ENCODE peak calls at places on chromosome 1, in ten cellular contexts. Q is tibial nerve, W is sigmoid colon, J is suprapubic skin, N is stomach, G is K562, V is transverse colon, Y is A549, C is H1, F is HepG2. K is an unnamed sample.

GRCh38 chr1:20476260-20477038 is 9.6 kb downstream of the CAMK2N1 start:
- DNase-seq in J (no peak), C (peak; percentile 80), F (peak; percentile 93), Y (peak; percentile 47), V (peak; percentile 96), Q (no peak), G (peak; percentile 73), W (no peak), N (peak; percentile 67), K (peak; percentile 77)

GRCh38 chr1:188949701-188950100 is 1528.0 kb downstream of the BRINP3 start:
- DNase-seq in C (no peak), F (no peak), J (no peak), V (no peak), Q (no peak), N (no peak), Y (no peak), W (no peak), G (no peak), K (no peak)

GRCh38 chr1:239943761-239944160 is 147.9 kb upstream of the FMN2 start:
- DNase-seq in N (no peak), F (no peak), C (no peak), Q (no peak), G (no peak), Y (no peak), W (no peak), V (no peak), J (no peak), K (no peak)

GRCh38 chr1:205670611-205671430 is 9.5 kb downstream of the SLC45A3 start:
- DNase-seq in G (no peak), J (no peak), N (no peak), C (peak; percentile 70), Y (no peak), Q (no peak), V (no peak), W (no peak), F (no peak), K (no peak)

GRCh38 chr1:204296431-204296988 is 63.2 kb downstream of the PLEKHA6 start:
- DNase-seq in C (no peak), N (no peak), J (no peak), W (peak; percentile 61), Q (no peak), Y (no peak), F (peak; percentile 41), V (no peak), G (no peak), K (peak; percentile 71)

GRCh38 chr1:55446351-55446750 is 231.2 kb upstream of the USP24 start:
- DNase-seq in G (no peak), C (no peak), J (no peak), N (no peak), F (no peak), Q (no peak), Y (no peak), V (no peak), W (no peak), K (no peak)

GRCh38 chr1:61183471-61184034 is 101.2 kb downstream of the NFIA start:
- DNase-seq in C (no peak), Y (no peak), F (peak; percentile 94), Q (peak; percentile 38), G (no peak), N (peak; percentile 81), V (peak; percentile 49), J (no peak), W (peak; percentile 75), K (peak; percentile 38)

GRCh38 chr1:225766967-225767413 is 10.6 kb upstream of the SRP9 start:
- DNase-seq in V (peak; percentile 33), G (peak; percentile 54), C (no peak), N (peak; percentile 23), Q (no peak), W (peak; percentile 89), F (peak; percentile 56), J (peak; percentile 58), Y (no peak), K (peak; percentile 72)

DNA sequence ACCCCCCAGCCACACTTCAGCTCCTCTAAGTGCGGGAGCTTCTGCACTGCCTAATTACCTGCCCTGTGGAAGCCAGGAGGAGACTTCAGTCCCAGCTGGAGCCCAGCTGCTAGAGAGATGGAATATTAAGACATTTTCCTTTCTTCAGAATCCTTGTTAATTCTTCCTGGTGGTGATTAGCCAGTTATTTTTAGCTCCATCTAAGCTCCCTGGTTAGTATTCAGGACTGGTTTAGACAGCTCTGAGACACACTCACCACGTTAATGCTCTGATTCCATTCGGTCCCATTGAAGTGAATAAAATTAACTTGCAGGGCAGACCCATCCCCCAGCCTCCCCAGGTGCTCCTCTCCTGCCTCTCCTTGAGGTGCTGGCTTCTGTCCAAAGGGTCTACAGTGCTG is 117.6 kb upstream of the ATP1A1 start:
- DNase-seq in Y (no peak), Q (no peak), V (no peak), N (no peak), W (no peak), J (no peak), G (no peak), F (no peak), C (no peak), K (no peak)
- H3K27ac ChIP-seq in Y (no peak overlapping the region), Q (no peak overlapping the region), V (peak overlapping the region; percentile 79), N (no peak overlapping the region), W (no peak overlapping the region), J (no peak overlapping the region), G (no peak overlapping the region), F (no peak overlapping the region), C (no peak overlapping the region), K (no peak overlapping the region)

DNA sequence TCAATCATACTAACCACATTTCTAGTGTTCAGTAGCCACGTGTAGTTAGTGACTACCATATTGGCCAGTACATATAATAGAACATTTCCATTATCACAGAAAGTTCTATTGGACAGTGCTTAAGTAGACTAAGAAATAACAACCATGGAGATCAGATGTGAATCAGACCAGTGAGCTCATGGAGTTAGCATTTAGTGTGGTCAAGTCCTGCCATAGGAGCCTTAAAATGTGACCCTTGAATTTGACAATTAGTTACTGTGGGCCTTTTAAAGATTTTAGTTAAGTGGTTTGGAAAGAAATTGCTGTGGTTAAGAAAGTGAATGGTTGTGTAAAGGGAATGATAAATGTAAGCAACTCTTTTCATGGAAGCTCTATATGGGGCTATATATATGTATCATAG is 123.4 kb downstream of the POU2F1 start:
- DNase-seq in N (no peak), F (no peak), W (no peak), G (no peak), J (no peak), Q (no peak), V (no peak), Y (no peak), C (no peak), K (no peak)
- TF ChIP-seq EP300 in N (no peak), F (no peak), W (no peak), G (no peak), J (no peak), Q (no peak), V (no peak), Y (no peak), C (no peak), K (no peak)

GRCh38 chr1:159943908-159944622 is 1.3 kb downstream of the IGSF9 start:
- DNase-seq in V (no peak), G (no peak), Q (no peak), W (no peak), C (no peak), Y (no peak), N (no peak), J (no peak), F (no peak), K (no peak)

GRCh38 chr1:159942700-159943640 is 2.4 kb downstream of the IGSF9 start:
- DNase-seq in F (no peak), Q (no peak), Y (no peak), V (no peak), W (peak; percentile 61), G (no peak), C (no peak), J (no peak), N (peak; percentile 24), K (no peak)

GRCh38 chr1:159945483-159946241 is at the start of gene IGSF9:
- DNase-seq in J (peak; percentile 86), V (peak; percentile 92), C (peak; percentile 96), Q (peak; percentile 36), W (peak; percentile 90), Y (peak; percentile 61), N (peak; percentile 91), G (peak; percentile 89), F (peak; percentile 59), K (peak; percentile 90)

GRCh38 chr1:159946242-159947187 is 1.1 kb upstream of the IGSF9 start:
- DNase-seq in G (no peak), N (no peak), V (peak; percentile 8), J (no peak), C (no peak), Q (no peak), Y (no peak), W (no peak), F (no peak), K (no peak)

GRCh38 chr1:159944623-159945455 is 574 bp downstream of the IGSF9 start:
- DNase-seq in N (no peak), F (no peak), Q (no peak), G (no peak), J (no peak), V (no peak), C (no peak), W (no peak), Y (no peak), K (no peak)
- TF ChIP-seq POLR2A in N (no peak), F (no peak), Q (no peak), G (no peak), J (no peak), V (no peak), C (no peak), W (no peak), Y (no peak), K (no peak)

GRCh38 chr1:161731241-161731640 is 9.9 kb downstream of the FCRLB start:
- DNase-seq in Y (no peak), W (no peak), J (no peak), F (no peak), N (no peak), Q (no peak), G (no peak), C (no peak), V (no peak), K (no peak)

GRCh38 chr1:161728376-161729226 is 7.3 kb downstream of the FCRLB start:
- DNase-seq in Y (no peak), Q (no peak), V (no peak), N (no peak), W (no peak), G (no peak), J (no peak), F (no peak), C (no peak), K (no peak)

GRCh38 chr1:161727343-161727924 is 6.1 kb downstream of the FCRLB start:
- DNase-seq in G (no peak), Q (peak; percentile 11), N (no peak), F (no peak), J (peak; percentile 64), C (no peak), W (no peak), Y (no peak), V (peak; percentile 15), K (no peak)

GRCh38 chr1:161732319-161732718 is 11.0 kb downstream of the FCRLB start:
- DNase-seq in G (no peak), J (no peak), C (no peak), W (no peak), V (no peak), N (no peak), F (no peak), Y (no peak), Q (no peak), K (no peak)

DNA sequence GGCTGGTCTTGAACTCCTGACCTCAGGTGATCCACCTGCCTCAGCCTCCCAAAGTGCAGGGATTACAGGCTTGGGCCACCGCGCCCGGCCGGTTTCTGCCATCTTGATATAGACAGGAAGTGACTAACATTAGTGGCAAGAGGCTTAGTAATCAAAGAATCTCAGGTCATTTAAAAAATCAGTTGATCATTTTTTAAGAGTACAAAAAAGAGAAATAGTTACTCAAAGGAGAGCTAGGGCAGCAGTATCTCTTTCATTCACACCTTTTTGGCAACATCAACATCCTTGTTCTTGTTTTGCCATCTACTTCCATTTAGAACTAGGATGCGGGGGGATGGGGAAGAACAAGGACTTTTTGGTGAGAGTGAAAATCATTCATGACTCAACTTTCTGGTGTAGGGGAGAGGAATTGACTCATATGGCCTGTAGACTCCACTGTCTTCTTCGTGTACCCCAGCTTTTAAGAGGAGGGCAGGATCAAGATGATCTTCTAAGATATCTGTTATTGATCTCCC is 8.8 kb downstream of the FCRLB start:
- DNase-seq in C (no peak), Y (no peak), N (no peak), F (no peak), Q (no peak), W (no peak), G (peak; percentile 50), V (no peak), J (no peak), K (no peak)
- H3K27ac ChIP-seq in C (no peak overlapping the region), Y (no peak overlapping the region), N (no peak overlapping the region), F (no peak overlapping the region), Q (no peak overlapping the region), W (no peak overlapping the region), G (peak overlapping the region; percentile 41), V (no peak overlapping the region), J (no peak overlapping the region), K (no peak overlapping the region)